ENCODE peak calls at places on chromosomes 2 and 18, in six cellular contexts. Y is ELR, I is NCI-H1092 treated with DMSO at 0.1 percent for 48 hours, P is Caco-2, V is gastrocnemius medialis, A is HEK293T. C is an unnamed sample.

GRCh38 chr18:43758734-43759133 is 481.4 kb upstream of the SYT4 start:
- DNase-seq in Y (no peak), I (no peak), P (no peak), V (no peak), A (no peak), C (no peak)

GRCh38 chr2:158034198-158034831 is 67.4 kb upstream of the UPP2 start:
- DNase-seq in Y (peak; percentile 64), I (peak; percentile 67), P (peak; percentile 69), V (no peak), A (peak; percentile 51), C (no peak)

GRCh38 chr2:95664086-95664441 is 72.3 kb downstream of the TRIM43 start:
- DNase-seq in Y (no peak), I (no peak), P (no peak), V (no peak), A (no peak), C (no peak)

GRCh38 chr2:128606837-128607236 is 288.2 kb upstream of the HS6ST1 start:
- DNase-seq in Y (no peak), I (no peak), P (peak; percentile 19), V (no peak), A (no peak), C (no peak)

GRCh38 chr2:205496777-205497176 is 185.5 kb upstream of the NRP2 start:
- DNase-seq in Y (peak; percentile 15), I (no peak), P (no peak), V (no peak), A (no peak), C (no peak)

GRCh38 chr2:56515399-56515798 is 331.6 kb downstream of the CCDC85A start:
- DNase-seq in Y (no peak), I (no peak), P (no peak), V (no peak), A (no peak), C (no peak)

GRCh38 chr2:237319887-237320286 is 94.1 kb downstream of the COL6A3 start:
- DNase-seq in Y (no peak), I (no peak), P (no peak), V (no peak), A (no peak), C (no peak)

GRCh38 chr2:127635380-127636237 is 10.3 kb upstream of the GPR17 start:
- DNase-seq in Y (no peak), I (no peak), P (no peak), V (no peak), A (no peak), C (peak; percentile 37)

GRCh38 chr2:16861154-16861929 is 195.7 kb upstream of the CYRIA start:
- DNase-seq in Y (no peak), I (no peak), P (no peak), V (no peak), A (no peak), C (no peak)

GRCh38 chr18:35962320-35962719 is 10.2 kb upstream of the RMP24 start:
- DNase-seq in Y (no peak), I (no peak), P (no peak), V (no peak), A (no peak), C (no peak)

GRCh38 chr2:200091126-200091525 is 135.7 kb downstream of the MAIP1 start:
- DNase-seq in Y (no peak), I (no peak), P (no peak), V (no peak), A (no peak), C (no peak)

GRCh38 chr2:143720093-143720664 is 591.0 kb downstream of the ARHGAP15 start:
- DNase-seq in Y (no peak), I (no peak), P (no peak), V (no peak), A (peak; percentile 10), C (no peak)

GRCh38 chr2:238462782-238463396 is 36.2 kb downstream of the ASB1 start:
- DNase-seq in Y (peak; percentile 74), I (peak; percentile 26), P (no peak), V (no peak), A (peak; percentile 39), C (no peak)

GRCh38 chr2:49677227-49677626 is 522.9 kb upstream of the FSHR start:
- DNase-seq in Y (no peak), I (no peak), P (no peak), V (no peak), A (no peak), C (no peak)

GRCh38 chr2:39728941-39729351 is 50.1 kb downstream of the THUMPD2 start:
- DNase-seq in Y (peak; percentile 67), I (peak; percentile 4), P (no peak), V (no peak), A (peak; percentile 66), C (peak; percentile 41)

GRCh38 chr18:44564922-44565321 is 115.8 kb upstream of the SETBP1 start:
- DNase-seq in Y (no peak), I (no peak), P (no peak), V (no peak), A (no peak), C (no peak)

GRCh38 chr18:3150688-3151087 is 69.1 kb downstream of the MYOM1 start:
- DNase-seq in Y (no peak), I (no peak), P (no peak), V (no peak), A (no peak), C (no peak)

GRCh38 chr18:23498062-23498582 is 5.2 kb upstream of the RMC1 start:
- DNase-seq in Y (no peak), I (no peak), P (no peak), V (no peak), A (no peak), C (no peak)

GRCh38 chr18:29979884-29980283 is 1062.7 kb downstream of the DSC3 start:
- DNase-seq in Y (peak; percentile 19), I (no peak), P (no peak), V (no peak), A (no peak), C (no peak)

GRCh38 chr2:70141754-70142589 is 48.8 kb downstream of the C2orf42 start:
- DNase-seq in Y (no peak), I (peak; percentile 36), P (peak; percentile 91), V (peak; percentile 67), A (no peak), C (no peak)

GRCh38 chr2:120779781-120780283 is 44.2 kb downstream of the GLI2 start:
- DNase-seq in Y (peak; percentile 92), I (no peak), P (no peak), V (no peak), A (no peak), C (no peak)

GRCh38 chr2:210616074-210616473 is 59.7 kb downstream of the CPS1 start:
- DNase-seq in Y (no peak), I (no peak), P (no peak), V (no peak), A (no peak), C (no peak)

GRCh38 chr18:45997689-45998088 is 30.6 kb upstream of the EPG5 start:
- DNase-seq in Y (no peak), I (no peak), P (no peak), V (no peak), A (no peak), C (no peak)

GRCh38 chr2:224983719-224984388 is 58.4 kb downstream of the DOCK10 start:
- DNase-seq in Y (peak; percentile 48), I (peak; percentile 85), P (no peak), V (no peak), A (no peak), C (no peak)

GRCh38 chr2:160332318-160332717 is 132.2 kb upstream of the ITGB6 start:
- DNase-seq in Y (peak; percentile 76), I (no peak), P (no peak), V (no peak), A (no peak), C (no peak)

GRCh38 chr2:3683748-3684454 is 19.5 kb upstream of the DCDC2C start:
- DNase-seq in Y (peak; percentile 40), I (no peak), P (no peak), V (no peak), A (no peak), C (no peak)

GRCh38 chr2:122634261-122634660 is 878.8 kb downstream of the TSN start:
- DNase-seq in Y (peak; percentile 96), I (no peak), P (no peak), V (no peak), A (no peak), C (no peak)

GRCh38 chr2:8098476-8098875 is 583.4 kb upstream of the ID2 start:
- DNase-seq in Y (no peak), I (no peak), P (no peak), V (no peak), A (no peak), C (no peak)

GRCh38 chr2:43131051-43131889 is 95.1 kb downstream of the ZFP36L2 start:
- DNase-seq in Y (peak; percentile 91), I (peak; percentile 34), P (peak; percentile 65), V (peak; percentile 92), A (peak; percentile 40), C (peak; percentile 78)

GRCh38 chr2:95287806-95288205 is 9.3 kb upstream of the KCNIP3 start:
- DNase-seq in Y (no peak), I (no peak), P (no peak), V (no peak), A (no peak), C (no peak)